ENCODE peak calls at places on chromosomes 2 and 18, in seven cellular contexts. A, T, I, W, U, K and B are unnamed samples.

GRCh38 chr2:54259413-54260240 is 3.6 kb upstream of the TSPYL6 start:
- DNase-seq in W (no peak), U (no peak), A (no peak), K (no peak), T (no peak), I (no peak), B (no peak)

GRCh38 chr2:161134547-161135518 is 25.4 kb upstream of the TANK start:
- DNase-seq in K (peak), A (no peak), W (no peak), U (peak), T (no peak), I (no peak), B (no peak)

GRCh38 chr18:47399475-47399874 is 148.0 kb upstream of the SKOR2 start:
- DNase-seq in I (no peak), K (no peak), U (no peak), T (no peak), W (no peak), A (no peak), B (no peak)

GRCh38 chr2:222193328-222194008 is 105.3 kb downstream of the PAX3 start:
- DNase-seq in I (no peak), A (no peak), K (no peak), W (peak), U (peak), T (no peak), B (no peak)

GRCh38 chr2:157933549-157933948 is 57.4 kb upstream of the ACVR1 start:
- DNase-seq in W (no peak), T (no peak), K (no peak), I (no peak), U (peak), A (no peak), B (no peak)

GRCh38 chr18:811192-812122 is 585 bp downstream of the YES1 start:
- DNase-seq in K (peak), A (no peak), U (peak), T (peak), W (peak), I (no peak), B (no peak)

GRCh38 chr18:58512648-58513338 is 116.1 kb downstream of the ALPK2 start:
- DNase-seq in U (no peak), A (no peak), W (no peak), K (no peak), T (no peak), I (no peak), B (no peak)

GRCh38 chr2:196597531-196597930 is 42.0 kb upstream of the CCDC150 start:
- DNase-seq in T (no peak), A (no peak), I (no peak), K (no peak), W (no peak), U (no peak), B (no peak)

GRCh38 chr2:190694479-190694878 is 45.6 kb downstream of the NAB1 start:
- DNase-seq in A (no peak), W (no peak), I (no peak), U (no peak), T (no peak), K (no peak), B (no peak)

GRCh38 chr2:149527998-149528775 is 59.4 kb downstream of the MMADHC start:
- DNase-seq in A (no peak), I (no peak), W (no peak), T (no peak), K (no peak), U (peak), B (no peak)

GRCh38 chr2:187875271-187875670 is 321.0 kb upstream of the TFPI start:
- DNase-seq in W (no peak), T (no peak), A (no peak), U (no peak), I (no peak), K (no peak), B (no peak)

GRCh38 chr18:29225351-29225750 is 1048.4 kb upstream of the CDH2 start:
- DNase-seq in U (no peak), I (no peak), T (peak), K (no peak), A (no peak), W (no peak), B (no peak)

GRCh38 chr2:63486861-63487290 is 101.4 kb downstream of the WDPCP start:
- DNase-seq in W (no peak), K (no peak), A (no peak), T (no peak), U (peak), I (no peak), B (no peak)

GRCh38 chr2:63484901-63485300 is 103.4 kb downstream of the WDPCP start:
- DNase-seq in T (no peak), W (no peak), U (no peak), I (no peak), K (no peak), A (no peak), B (no peak)

GRCh38 chr2:63484481-63484880 is 103.8 kb downstream of the WDPCP start:
- DNase-seq in W (no peak), A (no peak), I (no peak), K (no peak), T (no peak), U (no peak), B (no peak)

GRCh38 chr2:63494100-63494499 is 94.2 kb downstream of the WDPCP start:
- DNase-seq in U (no peak), W (no peak), K (no peak), T (no peak), A (no peak), I (no peak), B (no peak)

DNA sequence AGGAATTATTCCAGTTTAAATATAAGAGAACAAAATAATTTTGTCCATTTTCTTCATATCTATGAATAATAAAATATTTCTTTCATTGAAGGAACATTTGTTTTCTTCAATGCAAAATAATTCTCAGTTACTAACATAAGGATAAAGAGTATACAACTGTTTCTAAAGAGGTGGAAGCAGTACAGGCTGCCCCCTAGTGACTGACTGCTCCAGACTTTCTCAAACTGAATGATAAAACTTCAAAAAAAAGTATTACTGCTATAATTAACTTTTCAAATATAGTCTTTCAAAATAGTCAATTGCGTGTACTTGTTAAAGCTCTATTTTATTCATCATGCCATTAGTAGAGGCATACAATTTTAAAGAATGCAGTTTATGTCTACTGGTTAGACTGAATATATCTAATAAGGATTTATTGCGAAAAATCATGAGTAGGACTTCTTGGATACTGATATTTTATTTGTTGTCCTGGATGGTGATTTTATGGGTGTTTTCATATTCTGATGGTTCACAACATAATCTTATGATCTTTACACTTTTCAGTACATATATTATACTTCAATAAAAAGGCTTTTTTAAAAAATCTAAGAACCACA is 100.1 kb downstream of the WDPCP start:
- DNase-seq in T (peak), A (peak), U (peak), W (peak), K (no peak), I (no peak), B (no peak)
- TF ChIP-seq CTCF in T (peak), A (no peak), U (peak), W (peak), K (peak), I (peak), B (no peak)

GRCh38 chr2:142602418-142602989 is 275.0 kb upstream of the KYNU start:
- DNase-seq in U (no peak), A (no peak), K (no peak), T (no peak), I (no peak), W (no peak), B (no peak)

GRCh38 chr2:142601794-142602193 is 275.7 kb upstream of the KYNU start:
- DNase-seq in I (no peak), W (no peak), A (no peak), T (no peak), U (peak), K (no peak), B (no peak)

GRCh38 chr2:142599504-142599903 is 278.0 kb upstream of the KYNU start:
- DNase-seq in I (no peak), U (no peak), T (no peak), W (no peak), A (no peak), K (no peak), B (no peak)

GRCh38 chr2:142603761-142604160 is 273.7 kb upstream of the KYNU start:
- DNase-seq in U (no peak), T (no peak), A (no peak), K (no peak), W (no peak), I (no peak), B (no peak)
- TF ChIP-seq CTCF in U (peak), T (peak), A (no peak), K (no peak), W (peak), I (no peak), B (no peak)

DNA sequence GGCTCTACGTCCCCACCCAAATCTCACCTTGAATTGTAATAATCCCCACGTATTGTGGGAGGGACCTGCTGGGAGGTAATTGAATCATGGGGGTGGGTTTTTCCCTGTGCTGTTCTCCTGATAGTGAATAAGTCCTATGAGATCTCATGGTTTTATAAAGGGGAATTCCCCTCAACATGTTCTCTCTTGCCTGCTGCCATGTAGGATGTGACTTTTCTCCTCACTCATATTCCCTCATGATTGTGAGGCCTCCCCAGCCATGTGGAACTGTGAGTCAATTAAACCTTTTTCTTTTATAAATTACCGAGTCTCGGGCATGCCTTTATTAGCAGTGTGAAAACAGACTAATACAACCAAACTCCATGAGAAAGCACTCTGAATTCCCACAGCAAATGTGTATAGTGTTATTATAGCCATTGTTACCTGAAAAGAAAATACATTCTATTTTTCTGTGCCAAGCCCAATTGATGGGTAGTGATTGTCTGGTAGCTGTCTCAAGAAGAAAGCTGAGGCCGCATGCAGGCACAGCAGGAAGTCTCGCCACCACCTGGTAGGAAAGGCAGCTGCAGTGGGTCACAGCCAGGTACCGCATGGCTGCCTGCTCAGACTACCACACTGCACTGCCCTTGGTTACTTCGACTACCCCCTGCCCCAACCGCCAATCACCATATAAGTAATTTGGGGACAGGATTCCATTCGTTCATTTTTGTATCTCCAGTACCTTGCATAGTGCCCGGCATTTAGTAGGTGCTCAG is 10.3 kb upstream of the ZBTB7C start:
- DNase-seq in I (no peak), T (peak), W (no peak), A (no peak), K (no peak), U (no peak), B (no peak)
- TF ChIP-seq CTCF in I (no peak), T (no peak), W (peak), A (no peak), K (no peak), U (peak), B (no peak)

GRCh38 chr2:127661949-127662510 is 13.3 kb downstream of the LIMS2 start:
- DNase-seq in U (no peak), I (no peak), K (no peak), T (no peak), W (no peak), A (no peak), B (peak)
- TF ChIP-seq CTCF in U (no peak), I (no peak), K (no peak), T (no peak), W (no peak), A (no peak), B (no peak)

DNA sequence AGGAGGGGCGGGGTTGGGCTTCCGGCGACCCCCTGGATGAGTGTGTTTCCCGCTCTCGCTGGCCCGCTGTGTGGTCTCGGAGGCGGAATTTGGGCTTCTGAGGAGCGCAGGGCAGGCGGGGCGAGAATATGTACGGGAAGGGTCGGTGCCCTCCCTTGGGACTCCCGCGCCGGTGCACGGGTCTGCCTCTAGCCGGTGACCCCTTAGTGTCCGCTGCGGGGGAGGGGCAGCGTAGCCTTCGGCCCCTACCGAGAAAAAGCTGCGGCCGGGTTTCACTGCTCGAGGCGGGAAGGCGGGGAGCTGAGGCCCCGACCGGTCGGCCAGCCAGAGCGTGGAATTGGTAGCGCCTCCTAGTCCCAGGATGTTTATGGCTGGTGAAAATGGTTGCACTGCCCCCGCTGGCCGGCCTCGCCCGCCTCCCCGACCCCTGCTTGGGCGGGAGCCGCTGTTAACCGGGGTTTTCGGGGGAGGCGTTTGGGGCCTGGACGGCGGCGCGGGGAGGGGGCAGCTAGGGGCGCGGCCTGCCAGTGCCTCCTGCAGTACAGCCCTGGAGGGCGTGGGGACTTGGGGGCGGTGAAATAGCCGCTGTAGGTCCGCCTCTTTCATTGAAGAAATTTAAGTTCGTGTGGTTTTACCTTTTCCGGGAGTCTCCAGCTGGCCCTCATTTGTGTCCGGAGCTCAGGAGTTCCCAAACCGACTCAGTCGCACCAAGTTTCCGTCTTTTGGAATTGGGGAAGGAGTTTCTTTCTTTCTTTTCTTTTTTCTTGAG is at the start of gene UGP2:
- DNase-seq in I (peak), K (peak), W (peak), A (peak), T (peak), U (peak), B (peak)
- TF ChIP-seq CTCF in I (peak), K (no peak), W (peak), A (no peak), T (peak), U (peak), B (no peak)